ENCODE peak calls at places on chromosomes 16 and 17, in six cellular contexts. S is neuronal stem cell, J is tibial artery, H is A673, K is ovary, C is Caco-2. O is an unnamed sample. For H3K4me1, the result is how much of the 10 kb centered on the place peaks cover.

GRCh38 chr16:56635441-56635967 is 3.0 kb upstream of the MT1A start:
- DNase-seq in S (no peak), J (no peak), H (no peak), K (no peak), C (no peak), O (no peak)

GRCh38 chr16:54175552-54176375 is 110.8 kb downstream of the IRX3 start:
- DNase-seq in S (no peak), J (no peak), H (no peak), K (no peak), C (peak), O (no peak)

GRCh38 chr17:17439971-17440843 is 36.6 kb upstream of the MED9 start:
- DNase-seq in S (peak), J (no peak), H (peak), K (peak), C (peak), O (peak)

GRCh38 chr16:15141586-15141985 is 47.5 kb upstream of the RRN3 start:
- DNase-seq in S (no peak), J (peak), H (no peak), K (no peak), C (no peak), O (no peak)

GRCh38 chr17:8466466-8466865 is 30.8 kb downstream of the NDEL1 start:
- DNase-seq in S (no peak), J (no peak), H (no peak), K (no peak), C (no peak), O (no peak)

GRCh38 chr17:42660692-42661345 is 1.7 kb downstream of the TUBG2 start:
- DNase-seq in S (no peak), J (no peak), H (peak), K (peak), C (no peak), O (no peak)

GRCh38 chr17:40436631-40437030 is 6.6 kb upstream of the IGFBP4 start:
- DNase-seq in S (no peak), J (peak), H (no peak), K (no peak), C (no peak), O (no peak)

GRCh38 chr17:56592487-56593072 is 919 bp upstream of the NOG start:
- DNase-seq in S (peak), J (peak), H (peak), K (peak), C (peak), O (peak)

GRCh38 chr16:49436181-49436580 is 62.6 kb downstream of the C16orf78 start:
- DNase-seq in S (no peak), J (peak), H (no peak), K (no peak), C (no peak), O (no peak)

GRCh38 chr16:31333686-31334649 is 21.0 kb upstream of the ITGAX start:
- DNase-seq in S (no peak), J (no peak), H (peak), K (no peak), C (peak), O (no peak)

GRCh38 chr16:4517812-4518211 is 20.8 kb downstream of the CDIP1 start:
- DNase-seq in S (peak), J (no peak), H (peak), K (no peak), C (peak), O (no peak)

GRCh38 chr17:1464186-1464585 is 8.2 kb upstream of the CRK start:
- DNase-seq in S (no peak), J (no peak), H (no peak), K (peak), C (no peak), O (no peak)

GRCh38 chr17:47834756-47835155 is 3.3 kb downstream of the LRRC46 start:
- DNase-seq in S (no peak), J (no peak), H (no peak), K (no peak), C (no peak), O (no peak)
- H3K4me1 ChIP-seq in S (under half), J (under half), H (under half), K (under half), C (under half), O (under half)

GRCh38 chr17:77466140-77466539 is 325.4 kb downstream of the SEC14L1 start:
- DNase-seq in S (no peak), J (no peak), H (no peak), K (no peak), C (no peak), O (no peak)

GRCh38 chr17:77467513-77467912 is 326.7 kb downstream of the SEC14L1 start:
- DNase-seq in S (no peak), J (no peak), H (no peak), K (no peak), C (no peak), O (no peak)

GRCh38 chr17:77464988-77465357 is 324.2 kb downstream of the SEC14L1 start:
- DNase-seq in S (no peak), J (no peak), H (no peak), K (no peak), C (no peak), O (no peak)

GRCh38 chr17:77466596-77467223 is 325.9 kb downstream of the SEC14L1 start:
- DNase-seq in S (no peak), J (no peak), H (no peak), K (no peak), C (no peak), O (no peak)

GRCh38 chr17:77465358-77466041 is 324.7 kb downstream of the SEC14L1 start:
- DNase-seq in S (no peak), J (peak), H (peak), K (no peak), C (no peak), O (no peak)
- H3K4me1 ChIP-seq in S (under half), J (under half), H (under half), K (under half), C (under half), O (under half)

DNA sequence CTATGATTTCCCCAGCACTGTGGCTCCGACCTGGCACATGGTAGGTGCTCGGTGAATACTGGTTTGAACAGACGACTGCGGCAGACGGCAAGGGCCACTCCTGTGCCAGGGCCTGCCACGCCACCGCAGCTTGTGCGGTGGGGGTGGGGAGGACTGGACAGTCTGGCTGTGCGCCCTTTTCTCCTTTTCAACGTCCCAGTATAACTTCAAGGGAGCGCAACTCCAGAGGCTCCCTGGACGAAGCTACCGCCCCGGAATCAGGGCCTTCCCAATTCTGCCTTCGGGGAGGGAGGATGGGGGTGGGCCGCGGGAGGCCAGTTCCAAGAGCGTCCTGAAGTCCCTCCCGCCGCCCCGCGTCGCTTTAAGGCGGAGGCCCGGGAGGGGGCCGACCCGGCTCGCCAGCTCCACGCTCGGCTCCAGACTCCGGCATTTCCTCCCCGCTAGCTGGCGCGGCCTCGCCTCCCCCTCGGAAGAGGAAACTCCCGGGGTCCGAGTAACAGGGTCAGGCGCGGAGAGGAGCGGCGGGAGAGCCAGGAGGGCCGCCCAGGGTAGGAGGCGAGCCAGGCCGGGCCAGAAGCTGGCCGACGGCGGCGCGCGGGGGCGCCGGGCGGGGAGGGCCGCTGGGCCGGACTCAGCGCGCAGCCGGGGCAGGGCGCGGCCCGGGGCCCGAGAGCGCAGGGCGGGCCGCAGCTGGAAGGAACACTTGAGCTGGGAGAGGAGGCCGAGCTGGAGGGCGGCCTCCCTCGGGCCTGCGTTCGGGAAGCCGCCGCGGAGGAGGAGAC is at the start of gene ITPRIPL2:
- DNase-seq in S (peak), J (peak), H (peak), K (peak), C (peak), O (peak)
- H3K4me1 ChIP-seq in S (under half), J (under half), H (under half), K (under half), C (under half), O (under half)

GRCh38 chr17:4316648-4317047 is 49.8 kb downstream of the UBE2G1 start:
- DNase-seq in S (no peak), J (no peak), H (no peak), K (no peak), C (no peak), O (no peak)
- H3K4me1 ChIP-seq in S (under half), J (under half), H (under half), K (under half), C (under half), O (under half)

GRCh38 chr16:19127674-19128131 is 13.9 kb downstream of the ITPRIPL2 start:
- DNase-seq in S (no peak), J (no peak), H (no peak), K (no peak), C (no peak), O (no peak)

GRCh38 chr16:19130385-19130784 is 16.6 kb downstream of the ITPRIPL2 start:
- DNase-seq in S (no peak), J (no peak), H (no peak), K (no peak), C (no peak), O (no peak)

GRCh38 chr16:19127205-19127604 is 13.4 kb downstream of the ITPRIPL2 start:
- DNase-seq in S (no peak), J (no peak), H (no peak), K (no peak), C (no peak), O (no peak)

GRCh38 chr16:19126300-19126699 is 12.5 kb downstream of the ITPRIPL2 start:
- DNase-seq in S (no peak), J (no peak), H (no peak), K (no peak), C (no peak), O (no peak)

DNA sequence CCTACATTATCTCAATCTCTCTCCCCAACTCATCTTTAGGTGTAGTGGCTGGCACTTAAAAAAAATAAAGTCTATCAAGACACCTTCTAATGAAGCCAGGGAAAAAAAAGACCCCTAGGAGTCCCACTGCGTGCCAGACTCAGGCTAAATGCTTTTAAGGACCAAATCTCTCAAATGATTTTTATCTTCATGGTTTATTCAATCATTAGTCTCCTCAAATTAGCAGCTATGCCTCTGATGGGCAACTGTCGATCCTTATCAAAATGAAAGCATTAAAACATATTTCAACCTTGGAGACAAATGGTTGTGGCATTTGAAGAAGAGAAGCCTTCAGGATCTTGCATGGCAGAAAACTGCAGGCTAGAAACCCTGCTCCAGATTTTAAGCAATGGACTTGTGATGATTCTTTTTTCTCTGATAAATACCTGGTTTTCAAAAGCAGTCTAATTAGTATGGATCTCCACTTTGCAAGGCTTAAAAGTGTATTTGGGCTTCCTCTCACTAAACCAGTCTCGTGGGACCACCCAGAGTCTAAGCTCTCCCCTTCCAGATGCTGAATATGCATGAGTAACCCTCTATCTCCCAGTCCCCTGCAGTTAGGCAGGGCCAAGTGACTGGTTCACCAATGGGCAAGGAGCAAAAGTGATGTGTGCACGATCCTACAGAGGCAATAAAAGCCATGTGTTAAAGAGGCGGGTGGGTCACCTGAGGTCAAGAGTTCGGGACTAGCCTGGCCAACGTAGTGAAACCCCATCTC is 14.9 kb downstream of the ITPRIPL2 start:
- DNase-seq in S (no peak), J (no peak), H (peak), K (no peak), C (no peak), O (no peak)
- H3K4me1 ChIP-seq in S (under half), J (under half), H (under half), K (under half), C (under half), O (under half)

DNA sequence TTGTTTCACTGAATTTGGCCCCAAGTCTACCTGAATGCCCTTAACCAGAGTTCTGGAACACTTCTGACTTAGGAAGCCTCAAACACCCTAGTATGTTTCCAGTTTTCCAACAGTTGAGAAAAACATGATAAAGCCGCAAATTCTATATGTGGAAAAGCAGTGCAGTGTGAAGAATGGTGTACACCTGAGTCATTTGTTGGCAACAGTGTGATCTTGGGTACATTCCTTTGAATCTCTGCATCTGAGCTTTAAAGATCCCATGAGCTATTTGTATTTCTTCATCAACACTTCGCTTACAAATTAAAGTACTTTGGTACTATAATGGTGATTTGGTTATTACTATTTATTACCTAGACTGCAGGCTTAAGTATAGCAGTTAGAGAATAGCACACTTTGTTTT is 93.6 kb upstream of the TBX2 start:
- DNase-seq in S (no peak), J (no peak), H (no peak), K (no peak), C (no peak), O (no peak)
- H3K4me1 ChIP-seq in S (under half), J (under half), H (under half), K (under half), C (under half), O (under half)

GRCh38 chr17:64974750-64975317 is 55.6 kb upstream of the LRRC37A3 start:
- DNase-seq in S (no peak), J (no peak), H (no peak), K (no peak), C (no peak), O (no peak)
- H3K4me1 ChIP-seq in S (under half), J (under half), H (under half), K (under half), C (under half), O (under half)

DNA sequence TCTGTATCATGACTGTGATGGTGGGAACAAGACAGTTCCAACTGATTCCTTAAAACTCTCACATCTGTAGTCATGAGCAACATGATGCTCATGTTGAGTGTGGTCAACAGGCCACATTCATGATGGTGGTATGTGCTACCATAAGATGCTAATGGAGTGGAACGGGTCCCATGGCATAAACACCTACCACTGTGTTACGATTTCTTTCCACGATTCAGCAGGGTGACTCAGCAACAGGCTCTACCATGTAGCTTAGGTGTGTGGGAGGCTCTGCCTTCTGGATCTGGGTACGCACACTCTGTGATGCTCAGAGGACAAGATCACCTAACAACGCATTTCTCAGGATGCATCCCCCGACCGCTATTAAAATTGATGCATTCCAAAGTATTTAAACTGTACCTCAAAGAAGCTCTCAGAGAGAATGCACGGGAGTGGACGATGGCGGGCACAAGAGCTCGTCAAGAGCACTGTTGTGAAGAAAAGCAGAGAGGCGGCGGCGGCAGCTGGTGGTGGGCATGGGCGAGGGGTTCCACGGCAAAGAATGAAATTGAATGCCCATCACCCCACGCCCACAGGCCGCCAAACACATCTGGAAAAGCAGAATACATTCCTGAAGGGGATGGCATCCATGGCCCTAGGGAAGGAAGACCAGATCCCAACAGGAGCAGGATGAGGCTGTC is 133.3 kb downstream of the ZNF778 start:
- DNase-seq in S (no peak), J (no peak), H (no peak), K (peak), C (no peak), O (no peak)
- H3K4me1 ChIP-seq in S (under half), J (under half), H (under half), K (under half), C (under half), O (under half)

GRCh38 chr16:2027024-2028010 is 615 bp downstream of the NHERF2 start:
- DNase-seq in S (no peak), J (no peak), H (no peak), K (peak), C (peak), O (no peak)
- H3K4me1 ChIP-seq in S (under half), J (under half), H (under half), K (under half), C (under half), O (under half)